ENCODE peak calls at places on chromosome 2, in eight cellular contexts. P is sciatic nerve, F is NCI-H2029 treated with DMSO at 0.1 percent for 48 hours, Q is AG08396, H is WERI-Rb-1, B is lung, K is fibroblast of pulmonary artery, U is KBM-7. D is an unnamed sample.

GRCh38 chr2:226977775-226978190 is 141.9 kb downstream of the RHBDD1 start:
- DNase-seq in F (no peak), B (no peak), P (no peak), U (no peak), K (peak; percentile 44), Q (peak; percentile 18), H (no peak), D (no peak)

GRCh38 chr2:100818606-100819364 is 1.2 kb upstream of the NPAS2 start:
- DNase-seq in P (peak; percentile 71), K (peak; percentile 93), Q (peak; percentile 82), F (no peak), H (peak; percentile 60), B (peak; percentile 63), U (peak; percentile 47), D (no peak)

GRCh38 chr2:159612255-159612901 is 4.0 kb downstream of the BAZ2B start:
- DNase-seq in H (no peak), Q (no peak), U (peak; percentile 32), K (peak; percentile 56), F (peak; percentile 49), P (no peak), B (no peak), D (no peak)

GRCh38 chr2:236242057-236242495 is 22.1 kb downstream of the ASB18 start:
- DNase-seq in F (no peak), B (no peak), K (no peak), H (no peak), U (no peak), Q (no peak), P (no peak), D (no peak)

GRCh38 chr2:111118455-111119003 is 2.2 kb upstream of the BCL2L11 start:
- DNase-seq in B (no peak), U (no peak), P (peak; percentile 61), F (no peak), K (no peak), Q (no peak), H (no peak), D (peak; percentile 82)

GRCh38 chr2:99775585-99775984 is 285.8 kb upstream of the REV1 start:
- DNase-seq in F (no peak), H (no peak), B (no peak), Q (peak; percentile 17), K (peak; percentile 22), P (no peak), U (no peak), D (no peak)

GRCh38 chr2:163200726-163201125 is 362.2 kb upstream of the KCNH7 start:
- DNase-seq in P (no peak), F (no peak), Q (no peak), U (no peak), H (no peak), B (no peak), K (no peak), D (no peak)

GRCh38 chr2:174014021-174014698 is 49.0 kb upstream of the SP3 start:
- DNase-seq in F (no peak), K (no peak), B (no peak), U (no peak), P (no peak), H (no peak), Q (no peak), D (no peak)

GRCh38 chr2:205766765-205767359 is 84.6 kb downstream of the NRP2 start:
- DNase-seq in K (peak; percentile 79), H (peak; percentile 66), Q (peak; percentile 51), F (peak; percentile 4), U (peak; percentile 50), B (peak; percentile 69), P (peak; percentile 84), D (no peak)

GRCh38 chr2:1055014-1055595 is 104.5 kb downstream of the SNTG2 start:
- DNase-seq in Q (peak; percentile 89), K (peak; percentile 72), H (no peak), U (no peak), F (no peak), P (no peak), B (no peak), D (no peak)

GRCh38 chr2:25310965-25311865 is 30.5 kb downstream of the DNMT3A start:
- DNase-seq in P (no peak), F (peak; percentile 95), B (no peak), U (no peak), H (peak; percentile 82), K (no peak), Q (no peak), D (no peak)

GRCh38 chr2:122390406-122390805 is 635.0 kb downstream of the TSN start:
- DNase-seq in Q (no peak), F (no peak), H (no peak), B (no peak), K (peak; percentile 14), U (no peak), P (no peak), D (no peak)

GRCh38 chr2:60540054-60540453 is 13.4 kb downstream of the BCL11A start:
- DNase-seq in F (no peak), H (no peak), K (no peak), Q (no peak), U (no peak), B (no peak), P (no peak), D (no peak)

GRCh38 chr2:174340400-174341300 is 5.9 kb downstream of the SP9 start:
- DNase-seq in P (no peak), K (no peak), H (peak; percentile 26), F (no peak), B (no peak), U (no peak), Q (no peak), D (peak; percentile 78)